ENCODE peak calls at places on chromosomes 1 and 21, in four cellular contexts. One of them, this sample, is unnamed.

GRCh38 chr1:233664804-233665574 is 51.1 kb downstream of the KCNK1 start:
- DNase-seq in MM.1S: no peak
- DNase-seq in PC-3: no peak
- DNase-seq in GM23338: no peak
- DNase-seq in this sample: no peak

GRCh38 chr1:48853006-48853405 is 76.3 kb upstream of the BEND5 start:
- DNase-seq in MM.1S: no peak
- DNase-seq in PC-3: peak; percentile 95
- DNase-seq in GM23338: no peak
- DNase-seq in this sample: no peak

GRCh38 chr1:61149010-61149860 is 66.9 kb downstream of the NFIA start:
- DNase-seq in MM.1S: no peak
- DNase-seq in PC-3: peak; percentile 86
- DNase-seq in GM23338: no peak
- DNase-seq in this sample: no peak

GRCh38 chr1:161391611-161392010 is 23.9 kb upstream of the CFAP126 start:
- DNase-seq in MM.1S: no peak
- DNase-seq in PC-3: no peak
- DNase-seq in GM23338: no peak
- DNase-seq in this sample: no peak

GRCh38 chr1:223074901-223075300 is 68.1 kb downstream of the TLR5 start:
- DNase-seq in MM.1S: no peak
- DNase-seq in PC-3: no peak
- DNase-seq in GM23338: no peak
- DNase-seq in this sample: no peak

GRCh38 chr1:100366209-100366525 is 13.9 kb downstream of the CDC14A start:
- DNase-seq in MM.1S: no peak
- DNase-seq in PC-3: no peak
- DNase-seq in GM23338: no peak
- DNase-seq in this sample: no peak

GRCh38 chr1:225664762-225665161 is 11.8 kb upstream of the ENAH start:
- DNase-seq in MM.1S: no peak
- DNase-seq in PC-3: no peak
- DNase-seq in GM23338: no peak
- DNase-seq in this sample: no peak

GRCh38 chr1:220642285-220642684 is 47.9 kb upstream of the C1orf115 start:
- DNase-seq in MM.1S: no peak
- DNase-seq in PC-3: no peak
- DNase-seq in GM23338: no peak
- DNase-seq in this sample: no peak

GRCh38 chr1:205568135-205568468 is 63.6 kb downstream of the CDK18 start:
- DNase-seq in MM.1S: no peak
- DNase-seq in PC-3: no peak
- DNase-seq in GM23338: peak; percentile 35
- DNase-seq in this sample: no peak

GRCh38 chr21:32955307-32955937 is 70.3 kb upstream of the OLIG2 start:
- DNase-seq in MM.1S: no peak
- DNase-seq in PC-3: no peak
- DNase-seq in GM23338: no peak
- DNase-seq in this sample: no peak

GRCh38 chr1:206470692-206471414 is 577 bp downstream of the IKBKE start:
- DNase-seq in MM.1S: peak; percentile 69
- DNase-seq in PC-3: peak; percentile 76
- DNase-seq in GM23338: peak; percentile 73
- DNase-seq in this sample: peak; percentile 77

GRCh38 chr21:21622460-21623234 is 624.4 kb downstream of the NCAM2 start:
- DNase-seq in MM.1S: no peak
- DNase-seq in PC-3: no peak
- DNase-seq in GM23338: no peak
- DNase-seq in this sample: no peak

GRCh38 chr1:91844862-91845528 is 41.0 kb downstream of the TGFBR3 start:
- DNase-seq in MM.1S: no peak
- DNase-seq in PC-3: peak; percentile 94
- DNase-seq in GM23338: no peak
- DNase-seq in this sample: no peak

GRCh38 chr21:14273736-14274538 is 58.0 kb downstream of the RBM11 start:
- DNase-seq in MM.1S: no peak
- DNase-seq in PC-3: no peak
- DNase-seq in GM23338: peak; percentile 72
- DNase-seq in this sample: no peak

GRCh38 chr1:236141447-236142357 is 637 bp upstream of the GPR137B start:
- DNase-seq in MM.1S: no peak
- DNase-seq in PC-3: peak; percentile 31
- DNase-seq in GM23338: peak; percentile 83
- DNase-seq in this sample: peak; percentile 40

GRCh38 chr1:171251042-171251740 is 2.9 kb downstream of the FMO1 start:
- DNase-seq in MM.1S: peak; percentile 83
- DNase-seq in PC-3: peak; percentile 57
- DNase-seq in GM23338: peak; percentile 72
- DNase-seq in this sample: peak; percentile 55

GRCh38 chr1:94878329-94878728 is 48.6 kb downstream of the CNN3 start:
- DNase-seq in MM.1S: no peak
- DNase-seq in PC-3: no peak
- DNase-seq in GM23338: no peak
- DNase-seq in this sample: no peak

GRCh38 chr21:39034590-39035536 is 148.4 kb downstream of the PSMG1 start:
- DNase-seq in MM.1S: no peak
- DNase-seq in PC-3: no peak
- DNase-seq in GM23338: no peak
- DNase-seq in this sample: no peak

GRCh38 chr1:67953301-67953700 is 97.1 kb downstream of the DIRAS3 start:
- DNase-seq in MM.1S: no peak
- DNase-seq in PC-3: no peak
- DNase-seq in GM23338: no peak
- DNase-seq in this sample: no peak

GRCh38 chr1:14894811-14895524 is 258.6 kb upstream of the TMEM51 start:
- DNase-seq in MM.1S: no peak
- DNase-seq in PC-3: peak; percentile 67
- DNase-seq in GM23338: no peak
- DNase-seq in this sample: no peak

GRCh38 chr1:245084551-245084950 is 70.2 kb upstream of the KIF26B start:
- DNase-seq in MM.1S: no peak
- DNase-seq in PC-3: no peak
- DNase-seq in GM23338: no peak
- DNase-seq in this sample: no peak

GRCh38 chr1:51731998-51732397 is 115.1 kb downstream of the OSBPL9 start:
- DNase-seq in MM.1S: no peak
- DNase-seq in PC-3: no peak
- DNase-seq in GM23338: no peak
- DNase-seq in this sample: no peak
- H3K9me2 ChIP-seq in MM.1S: no peaks in the 10 kb centered on the region
- H3K9me2 ChIP-seq in PC-3: no peaks in the 10 kb centered on the region
- H3K9me2 ChIP-seq in GM23338: no peaks in the 10 kb centered on the region
- H3K9me2 ChIP-seq in this sample: no peaks in the 10 kb centered on the region

GRCh38 chr1:162950187-162950586 is 89.2 kb upstream of the CCDC190 start:
- DNase-seq in MM.1S: no peak
- DNase-seq in PC-3: no peak
- DNase-seq in GM23338: no peak
- DNase-seq in this sample: no peak

GRCh38 chr1:162946701-162947100 is 85.7 kb upstream of the CCDC190 start:
- DNase-seq in MM.1S: no peak
- DNase-seq in PC-3: no peak
- DNase-seq in GM23338: no peak
- DNase-seq in this sample: no peak

GRCh38 chr1:162954824-162955223 is 93.8 kb upstream of the CCDC190 start:
- DNase-seq in MM.1S: no peak
- DNase-seq in PC-3: no peak
- DNase-seq in GM23338: no peak
- DNase-seq in this sample: no peak

GRCh38 chr1:162956922-162957321 is 95.9 kb upstream of the CCDC190 start:
- DNase-seq in MM.1S: no peak
- DNase-seq in PC-3: no peak
- DNase-seq in GM23338: no peak
- DNase-seq in this sample: no peak

GRCh38 chr1:162951553-162952315 is 90.8 kb upstream of the CCDC190 start:
- DNase-seq in MM.1S: peak; percentile 53
- DNase-seq in PC-3: peak; percentile 19
- DNase-seq in GM23338: no peak
- DNase-seq in this sample: no peak
- H3K27ac ChIP-seq in MM.1S: peak overlapping the region; percentile 13
- H3K27ac ChIP-seq in PC-3: no peak overlapping the region
- H3K27ac ChIP-seq in GM23338: no peak overlapping the region
- H3K27ac ChIP-seq in this sample: no peak overlapping the region

GRCh38 chr1:151961795-151962194 is 31.9 kb downstream of the S100A10 start:
- DNase-seq in MM.1S: no peak
- DNase-seq in PC-3: no peak
- DNase-seq in GM23338: no peak
- DNase-seq in this sample: no peak

GRCh38 chr1:151964510-151964909 is 29.1 kb downstream of the S100A10 start:
- DNase-seq in MM.1S: no peak
- DNase-seq in PC-3: peak; percentile 45
- DNase-seq in GM23338: no peak
- DNase-seq in this sample: no peak

GRCh38 chr1:151966061-151966460 is 27.6 kb downstream of the S100A10 start:
- DNase-seq in MM.1S: no peak
- DNase-seq in PC-3: peak; percentile 73
- DNase-seq in GM23338: no peak
- DNase-seq in this sample: no peak

GRCh38 chr1:151960780-151961513 is 32.7 kb downstream of the S100A10 start:
- DNase-seq in MM.1S: no peak
- DNase-seq in PC-3: no peak
- DNase-seq in GM23338: no peak
- DNase-seq in this sample: no peak

GRCh38 chr1:151963288-151963687 is 30.4 kb downstream of the S100A10 start:
- DNase-seq in MM.1S: no peak
- DNase-seq in PC-3: no peak
- DNase-seq in GM23338: no peak
- DNase-seq in this sample: no peak
- H3K9me2 ChIP-seq in MM.1S: no peaks in the 10 kb centered on the region
- H3K9me2 ChIP-seq in PC-3: no peaks in the 10 kb centered on the region
- H3K9me2 ChIP-seq in GM23338: no peaks in the 10 kb centered on the region
- H3K9me2 ChIP-seq in this sample: no peaks in the 10 kb centered on the region

DNA sequence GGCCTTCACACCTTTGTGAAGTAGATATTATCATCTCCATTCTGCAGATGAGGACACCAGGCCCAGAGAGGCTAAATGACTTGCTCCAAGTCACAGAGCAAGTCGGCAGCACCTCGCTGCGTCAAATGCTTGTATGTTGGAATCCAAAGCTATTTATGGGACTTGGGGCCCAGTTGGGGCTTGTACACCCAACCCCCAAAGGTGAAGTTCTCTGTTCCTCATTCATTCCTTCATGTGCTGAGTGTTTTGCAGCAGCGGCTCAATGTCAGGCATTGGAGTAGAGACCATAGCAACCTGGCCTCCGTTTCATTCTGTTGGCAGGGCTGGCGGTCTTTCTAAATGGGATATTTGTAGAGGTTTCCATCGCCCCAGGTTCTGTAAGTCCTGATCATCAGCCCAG is 113.4 kb upstream of the SLC25A33 start:
- DNase-seq in MM.1S: no peak
- DNase-seq in PC-3: no peak
- DNase-seq in GM23338: no peak
- DNase-seq in this sample: peak; percentile 77
- H3K27ac ChIP-seq in MM.1S: peak overlapping the region; percentile 90
- H3K27ac ChIP-seq in PC-3: no peak overlapping the region
- H3K27ac ChIP-seq in GM23338: no peak overlapping the region
- H3K27ac ChIP-seq in this sample: peak overlapping the region; percentile 95

DNA sequence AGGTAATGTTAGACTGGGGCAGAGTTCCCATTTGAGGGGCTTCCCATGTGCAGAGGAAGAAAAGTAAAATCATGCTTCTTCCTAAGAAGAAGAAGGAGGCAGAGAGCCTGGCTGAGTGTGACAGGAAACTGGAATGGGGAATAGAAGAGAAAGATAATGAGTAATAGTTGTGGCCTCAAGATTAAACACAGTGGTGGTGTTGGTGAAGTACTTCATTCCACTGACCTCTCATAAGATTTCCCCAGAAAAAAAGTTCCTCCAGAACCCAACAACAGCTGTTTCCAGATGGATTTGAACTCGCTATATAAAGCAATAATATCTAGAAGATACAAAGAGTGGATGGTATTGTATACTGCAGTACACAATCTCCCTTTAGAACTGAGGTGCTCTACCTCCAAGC is 13.0 kb downstream of the RGS1 start:
- DNase-seq in MM.1S: no peak
- DNase-seq in PC-3: peak; percentile 5
- DNase-seq in GM23338: no peak
- DNase-seq in this sample: no peak
- H3K9me2 ChIP-seq in MM.1S: no peaks in the 10 kb centered on the region
- H3K9me2 ChIP-seq in PC-3: no peaks in the 10 kb centered on the region
- H3K9me2 ChIP-seq in GM23338: no peaks in the 10 kb centered on the region
- H3K9me2 ChIP-seq in this sample: no peaks in the 10 kb centered on the region

GRCh38 chr1:185402930-185403329 is 85.9 kb upstream of the IVNS1ABP start:
- DNase-seq in MM.1S: no peak
- DNase-seq in PC-3: no peak
- DNase-seq in GM23338: no peak
- DNase-seq in this sample: no peak

GRCh38 chr1:185408675-185409270 is 91.7 kb upstream of the IVNS1ABP start:
- DNase-seq in MM.1S: no peak
- DNase-seq in PC-3: peak; percentile 32
- DNase-seq in GM23338: no peak
- DNase-seq in this sample: no peak

GRCh38 chr1:185404864-185405568 is 88.0 kb upstream of the IVNS1ABP start:
- DNase-seq in MM.1S: no peak
- DNase-seq in PC-3: no peak
- DNase-seq in GM23338: no peak
- DNase-seq in this sample: no peak

GRCh38 chr1:185409345-185409744 is 92.3 kb upstream of the IVNS1ABP start:
- DNase-seq in MM.1S: no peak
- DNase-seq in PC-3: no peak
- DNase-seq in GM23338: no peak
- DNase-seq in this sample: no peak

DNA sequence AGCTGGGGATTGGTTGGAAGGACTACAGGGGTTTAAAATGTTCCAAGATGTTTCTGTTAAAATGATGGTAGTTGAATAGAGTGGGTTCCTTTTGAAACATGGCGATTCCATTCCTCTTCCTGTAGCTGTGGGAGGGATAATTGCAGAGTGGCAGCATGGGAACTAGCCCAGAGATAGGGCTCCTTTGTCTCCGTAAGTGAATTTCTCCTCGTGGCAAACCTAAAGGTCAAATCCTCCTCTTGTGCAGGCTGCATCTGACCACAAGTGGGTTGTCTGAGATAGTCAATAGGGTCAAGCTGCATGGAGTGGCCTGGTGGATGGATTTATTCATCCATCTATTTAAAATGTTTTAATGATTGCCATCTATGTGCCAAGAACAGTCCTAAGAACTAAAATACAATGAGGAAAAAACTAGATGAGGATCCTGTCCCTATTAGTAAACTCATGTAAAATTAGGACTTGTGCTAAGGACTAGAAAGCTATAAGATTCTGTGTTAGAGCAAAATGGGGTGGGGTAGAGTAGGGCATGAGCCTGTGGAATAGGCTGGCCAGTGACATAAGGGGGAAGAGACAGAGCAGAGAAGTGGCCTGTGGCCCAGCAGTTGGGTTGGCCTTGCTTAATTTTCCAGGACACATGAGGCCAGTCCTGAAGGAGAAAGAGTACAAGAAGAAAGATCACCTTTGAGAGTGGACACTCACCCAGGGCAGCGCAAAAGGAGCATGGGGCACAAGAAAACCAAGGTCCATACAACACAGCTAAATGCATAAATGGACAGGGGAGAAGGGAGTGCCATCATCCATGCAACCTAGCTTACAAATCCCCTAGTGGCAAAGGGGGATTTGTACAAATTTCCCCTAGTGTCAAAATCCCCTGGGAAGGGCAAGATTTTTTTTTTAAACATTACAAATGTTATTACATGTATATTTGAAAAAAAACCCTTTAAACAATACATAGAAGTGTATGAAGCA is 89.2 kb upstream of the IVNS1ABP start:
- DNase-seq in MM.1S: no peak
- DNase-seq in PC-3: no peak
- DNase-seq in GM23338: no peak
- DNase-seq in this sample: no peak
- H3K27ac ChIP-seq in MM.1S: no peak overlapping the region
- H3K27ac ChIP-seq in PC-3: no peak overlapping the region
- H3K27ac ChIP-seq in GM23338: no peak overlapping the region
- H3K27ac ChIP-seq in this sample: no peak overlapping the region

GRCh38 chr21:46136739-46137349 is 18.5 kb downstream of the FTCD start:
- DNase-seq in MM.1S: no peak
- DNase-seq in PC-3: no peak
- DNase-seq in GM23338: no peak
- DNase-seq in this sample: no peak
- H3K9me2 ChIP-seq in MM.1S: no peaks in the 10 kb centered on the region
- H3K9me2 ChIP-seq in PC-3: no peaks in the 10 kb centered on the region
- H3K9me2 ChIP-seq in GM23338: no peaks in the 10 kb centered on the region
- H3K9me2 ChIP-seq in this sample: no peaks in the 10 kb centered on the region

This sample was measured in OCI-LY7.